ENCODE peak calls at places on chromosomes 3 and 15, in nine cellular contexts. W is uterus, I is GM12878, Z is heart left ventricle, B is breast epithelium, J is tibial nerve, S is testis, M is ovary, K is sigmoid colon. U is an unnamed sample.

GRCh38 chr3:194294888-194295214 is 56.3 kb downstream of the CPN2 start:
- DNase-seq in K (no peak), W (no peak), S (no peak), Z (no peak), I (no peak), M (no peak), J (no peak), B (no peak), U (no peak)

GRCh38 chr15:57218826-57219576 is 157.3 kb upstream of the CGNL1 start:
- DNase-seq in M (no peak), S (no peak), K (no peak), W (no peak), I (no peak), Z (no peak), J (no peak), B (no peak), U (no peak)

GRCh38 chr3:188082040-188082439 is 71.9 kb upstream of the LPP start:
- DNase-seq in J (peak), I (no peak), K (no peak), Z (no peak), M (no peak), S (no peak), B (no peak), W (peak), U (no peak)

GRCh38 chr3:161316006-161316689 is 55.2 kb downstream of the SPTSSB start:
- DNase-seq in Z (no peak), I (no peak), K (no peak), M (no peak), W (no peak), S (no peak), B (peak), J (no peak), U (no peak)

GRCh38 chr15:45228931-45229330 is 23.1 kb upstream of the SLC28A2 start:
- DNase-seq in I (no peak), J (no peak), W (no peak), M (no peak), K (no peak), S (no peak), B (no peak), Z (no peak), U (no peak)

GRCh38 chr15:41952003-41952563 is 20.3 kb downstream of the EHD4 start:
- DNase-seq in B (no peak), M (no peak), I (no peak), Z (no peak), W (no peak), K (no peak), S (no peak), J (no peak), U (no peak)

GRCh38 chr15:22949074-22949547 is 31.1 kb downstream of the CYFIP1 start:
- DNase-seq in B (peak), J (peak), M (peak), W (peak), Z (peak), I (no peak), K (peak), S (peak), U (no peak)

GRCh38 chr15:41961014-41961518 is 11.3 kb downstream of the EHD4 start:
- DNase-seq in Z (no peak), B (no peak), I (no peak), J (no peak), S (no peak), K (no peak), M (no peak), W (no peak), U (no peak)

GRCh38 chr3:39529551-39529950 is 62.1 kb downstream of the MOBP start:
- DNase-seq in J (no peak), I (no peak), K (no peak), S (no peak), Z (no peak), B (no peak), W (no peak), M (no peak), U (no peak)

GRCh38 chr3:56753206-56753605 is 48.5 kb downstream of the ARHGEF3 start:
- DNase-seq in K (no peak), S (no peak), I (peak), J (no peak), M (no peak), B (no peak), Z (no peak), W (no peak), U (no peak)

GRCh38 chr3:194879126-194879887 is 193.6 kb downstream of the FAM43A start:
- DNase-seq in S (no peak), Z (peak), M (no peak), I (no peak), B (no peak), J (no peak), K (no peak), W (no peak), U (no peak)

DNA sequence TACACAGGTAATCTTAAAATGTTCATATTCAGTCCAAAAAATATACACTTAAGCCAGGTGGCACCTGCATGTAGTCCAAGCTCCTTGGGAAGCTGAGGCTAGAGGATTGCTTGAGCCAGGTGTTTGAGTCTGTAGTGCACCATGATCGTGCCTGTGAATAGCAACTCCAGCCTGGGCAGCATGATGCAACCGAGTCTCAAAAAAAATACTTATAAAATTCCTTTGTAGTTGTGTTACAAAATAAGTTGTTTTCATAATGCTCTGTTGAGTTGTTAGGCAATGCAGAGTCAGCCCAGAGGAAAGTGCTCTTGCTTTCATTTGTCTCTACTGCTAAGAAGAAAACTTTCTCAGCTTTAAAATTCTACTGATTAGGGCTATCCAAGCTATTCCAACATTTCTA is 442.8 kb upstream of the ARRDC4 start:
- DNase-seq in W (no peak), I (no peak), M (no peak), S (no peak), B (no peak), J (no peak), K (no peak), Z (no peak), U (no peak)
- TF ChIP-seq POLR2A in W (no peak), I (no peak), M (no peak), S (no peak), B (no peak), J (no peak), K (no peak), Z (no peak), U (no peak)

GRCh38 chr3:25782636-25782937 is 656 bp downstream of the NGLY1 start:
- DNase-seq in S (no peak), W (no peak), I (no peak), J (no peak), B (no peak), M (no peak), Z (no peak), K (no peak), U (no peak)

GRCh38 chr3:25781758-25782594 is 1.3 kb downstream of the NGLY1 start:
- DNase-seq in K (no peak), S (no peak), J (no peak), Z (no peak), B (no peak), W (no peak), M (no peak), I (peak), U (no peak)

GRCh38 chr3:25783661-25784512 is 644 bp upstream of the NGLY1 start:
- DNase-seq in Z (no peak), W (peak), M (peak), J (peak), B (peak), S (peak), I (no peak), K (peak), U (peak)

GRCh38 chr3:25781145-25781757 is 2.0 kb downstream of the NGLY1 start:
- DNase-seq in W (no peak), M (no peak), I (no peak), Z (no peak), S (no peak), B (no peak), J (no peak), K (no peak), U (no peak)

GRCh38 chr3:25782938-25783660 is at the start of gene NGLY1:
- DNase-seq in I (no peak), S (peak), K (peak), B (peak), M (peak), W (peak), Z (peak), J (peak), U (peak)
- H3K27ac ChIP-seq in I (peak), S (peak), K (peak), B (peak), M (peak), W (peak), Z (peak), J (peak), U (peak)

DNA sequence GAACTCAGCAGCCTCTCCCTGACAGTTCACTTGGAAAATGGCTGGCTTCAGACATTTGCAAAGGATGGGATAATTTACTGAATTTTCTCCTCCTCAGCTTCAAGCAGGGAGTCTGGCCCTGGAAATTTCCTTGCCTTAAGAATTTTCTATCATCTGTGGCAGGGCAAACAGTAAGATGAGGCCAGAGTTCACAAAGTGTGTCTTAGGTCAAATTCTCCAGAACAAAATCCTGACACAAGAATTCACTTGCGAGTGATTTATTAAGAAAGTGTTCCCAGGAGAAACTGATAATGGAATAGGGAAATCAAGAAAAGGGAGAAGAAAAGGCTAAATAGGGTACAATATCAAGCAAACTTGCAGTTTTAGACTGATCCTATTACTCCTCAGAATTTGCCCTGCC is 55.3 kb downstream of the SNTN start:
- DNase-seq in S (no peak), B (no peak), Z (no peak), J (no peak), I (no peak), M (no peak), W (no peak), K (no peak), U (no peak)
- H3K4me3 ChIP-seq in S (no peak), B (no peak), Z (no peak), J (no peak), I (no peak), M (no peak), W (no peak), K (no peak), U (no peak)

GRCh38 chr3:11165457-11165856 is 11.2 kb downstream of the HRH1 start:
- DNase-seq in S (no peak), M (no peak), K (peak), B (no peak), W (no peak), I (no peak), Z (no peak), J (no peak), U (no peak)

GRCh38 chr3:11168881-11169805 is 14.8 kb downstream of the HRH1 start:
- DNase-seq in B (no peak), I (no peak), K (peak), J (no peak), S (no peak), M (no peak), W (no peak), Z (no peak), U (no peak)

GRCh38 chr3:11170052-11170770 is 15.9 kb downstream of the HRH1 start:
- DNase-seq in K (no peak), B (no peak), S (no peak), W (no peak), I (no peak), M (no peak), Z (no peak), J (no peak), U (no peak)

GRCh38 chr3:11168406-11168805 is 14.1 kb downstream of the HRH1 start:
- DNase-seq in I (no peak), S (no peak), W (no peak), B (no peak), K (peak), M (no peak), Z (no peak), J (no peak), U (no peak)

GRCh38 chr3:11167590-11167989 is 13.3 kb downstream of the HRH1 start:
- DNase-seq in K (peak), J (no peak), I (no peak), S (no peak), W (no peak), Z (no peak), B (no peak), M (no peak), U (no peak)
- TF ChIP-seq POLR2A in K (no peak), J (no peak), I (no peak), S (no peak), W (no peak), Z (no peak), B (no peak), M (no peak), U (no peak)

GRCh38 chr3:5116568-5116967 is 5.5 kb upstream of the ARL8B start:
- DNase-seq in S (no peak), B (no peak), W (no peak), Z (no peak), I (no peak), K (peak), J (no peak), M (no peak), U (no peak)
- H3K27ac ChIP-seq in S (no peak), B (no peak), W (no peak), Z (no peak), I (no peak), K (no peak), J (no peak), M (no peak), U (no peak)

GRCh38 chr3:128726691-128727031 is 678 bp downstream of the RAB7A start:
- DNase-seq in J (peak), B (peak), S (peak), Z (peak), K (peak), W (peak), I (no peak), M (peak), U (peak)

GRCh38 chr3:128725932-128726690 is at the start of gene RAB7A:
- DNase-seq in K (peak), M (peak), Z (peak), S (peak), J (peak), W (peak), I (peak), B (peak), U (peak)

GRCh38 chr3:128727059-128727458 is 1.1 kb downstream of the RAB7A start:
- DNase-seq in S (no peak), W (no peak), K (no peak), J (no peak), B (no peak), I (no peak), Z (no peak), M (no peak), U (no peak)

GRCh38 chr3:128727485-128727884 is 1.5 kb downstream of the RAB7A start:
- DNase-seq in I (no peak), Z (no peak), J (no peak), W (no peak), B (no peak), M (no peak), K (no peak), S (no peak), U (no peak)

DNA sequence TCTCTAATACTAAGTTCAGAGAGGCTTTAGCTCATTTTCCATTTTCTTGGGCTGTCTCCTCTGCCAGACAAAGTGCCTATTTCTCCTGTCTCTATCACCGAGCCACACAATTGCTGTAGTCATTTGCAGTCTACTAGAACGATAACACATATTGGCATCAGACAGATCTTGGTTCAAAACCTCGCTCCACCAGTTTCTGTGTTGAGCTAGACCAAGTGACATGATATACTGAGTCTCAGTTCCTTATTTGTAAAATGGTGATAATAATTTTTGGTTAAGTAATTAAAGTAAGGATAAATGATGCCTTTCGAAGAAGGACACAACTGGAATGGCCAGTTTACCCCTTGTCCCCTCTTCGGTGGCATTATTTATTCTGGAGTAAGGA is 444 bp upstream of the RAB7A start:
- DNase-seq in I (no peak), S (no peak), W (no peak), K (no peak), Z (no peak), B (no peak), J (peak), M (no peak), U (no peak)
- H3K4me3 ChIP-seq in I (peak), S (peak), W (peak), K (no peak), Z (peak), B (peak), J (no peak), M (no peak), U (peak)

DNA sequence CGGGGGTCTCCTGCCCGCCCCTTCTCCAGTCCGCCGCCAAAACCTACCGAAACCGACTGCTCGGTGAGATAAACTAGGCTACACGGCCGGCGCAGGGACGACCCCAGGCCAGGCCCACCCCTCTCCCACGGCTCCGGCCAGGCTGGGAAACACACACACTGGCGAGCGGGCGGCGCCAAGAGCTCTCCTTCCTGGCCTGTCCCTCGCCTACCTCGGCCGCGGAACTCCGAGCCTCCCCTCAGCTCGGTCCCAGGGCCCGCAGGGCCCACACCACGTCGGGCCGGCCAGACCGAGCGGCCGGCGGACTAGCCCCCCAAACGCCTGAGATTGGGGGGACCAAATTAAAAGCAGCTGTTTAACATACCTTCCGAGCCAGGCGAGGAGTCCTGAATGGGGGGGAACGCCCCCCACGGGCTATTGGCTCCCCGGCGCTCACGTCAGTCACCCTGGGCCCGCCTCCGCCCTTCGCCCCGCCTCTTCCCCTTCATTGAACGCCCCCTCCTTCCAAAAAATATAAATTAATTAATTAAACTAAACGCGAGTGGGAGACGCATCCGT is 4.0 kb upstream of the SIN3A start:
- DNase-seq in Z (peak), K (peak), W (peak), B (peak), S (peak), M (peak), J (peak), I (peak), U (peak)
- TF ChIP-seq POLR2A in Z (no peak), K (peak), W (peak), B (peak), S (no peak), M (peak), J (peak), I (no peak), U (no peak)